ENCODE peak calls at places on chromosomes 1 and 21, in four cellular contexts. J, D, Y and O are unnamed samples.
A peak's percentile ranks its signal among the peaks of the same experiment; 100 is the strongest.

GRCh38 chr21:37041706-37042271 is 31.1 kb downstream of the PIGP start:
- DNase-seq in J (no peak), D (peak; percentile 47), Y (no peak), O (no peak)

GRCh38 chr1:64173300-64173940 is 30.0 kb upstream of the UBE2U start:
- DNase-seq in J (no peak), Y (no peak), D (no peak), O (no peak)

GRCh38 chr1:119742193-119742592 is 26.5 kb downstream of the HMGCS2 start:
- DNase-seq in J (no peak), Y (no peak), D (no peak), O (no peak)

GRCh38 chr1:22472596-22472995 is 20.9 kb downstream of the ZBTB40 start:
- DNase-seq in Y (no peak), J (no peak), D (peak; percentile 58), O (no peak)

GRCh38 chr1:11878081-11878890 is 19.5 kb upstream of the NPPB start:
- DNase-seq in Y (no peak), J (no peak), D (peak; percentile 68), O (no peak)

GRCh38 chr1:223231581-223231980 is 88.5 kb upstream of the TLR5 start:
- DNase-seq in J (no peak), Y (no peak), D (peak; percentile 37), O (no peak)

GRCh38 chr1:24254783-24255182 is 64.4 kb upstream of the GRHL3 start:
- DNase-seq in J (no peak), Y (no peak), D (no peak), O (no peak)

GRCh38 chr1:93908394-93909145 is 660 bp downstream of the GCLM start:
- DNase-seq in J (peak; percentile 12), Y (peak; percentile 95), D (peak; percentile 78), O (peak; percentile 9)

GRCh38 chr1:27726173-27726793 is 522 bp downstream of the FAM76A start:
- DNase-seq in Y (no peak), D (peak; percentile 87), J (peak; percentile 30), O (peak; percentile 45)

GRCh38 chr1:46532498-46533178 is 18.8 kb downstream of the KNCN start:
- DNase-seq in D (peak; percentile 99), Y (peak; percentile 94), J (no peak), O (peak; percentile 74)

GRCh38 chr1:184974837-184975115 is 468 bp upstream of the NIBAN1 start:
- DNase-seq in D (no peak), Y (no peak), J (no peak), O (no peak)

GRCh38 chr1:195495720-195496635 is 1112.3 kb downstream of the KCNT2 start:
- DNase-seq in Y (peak; percentile 21), D (no peak), J (no peak), O (no peak)
- TF ChIP-seq CTCF in Y (no peak), D (no peak), J (no peak), O (no peak)

DNA sequence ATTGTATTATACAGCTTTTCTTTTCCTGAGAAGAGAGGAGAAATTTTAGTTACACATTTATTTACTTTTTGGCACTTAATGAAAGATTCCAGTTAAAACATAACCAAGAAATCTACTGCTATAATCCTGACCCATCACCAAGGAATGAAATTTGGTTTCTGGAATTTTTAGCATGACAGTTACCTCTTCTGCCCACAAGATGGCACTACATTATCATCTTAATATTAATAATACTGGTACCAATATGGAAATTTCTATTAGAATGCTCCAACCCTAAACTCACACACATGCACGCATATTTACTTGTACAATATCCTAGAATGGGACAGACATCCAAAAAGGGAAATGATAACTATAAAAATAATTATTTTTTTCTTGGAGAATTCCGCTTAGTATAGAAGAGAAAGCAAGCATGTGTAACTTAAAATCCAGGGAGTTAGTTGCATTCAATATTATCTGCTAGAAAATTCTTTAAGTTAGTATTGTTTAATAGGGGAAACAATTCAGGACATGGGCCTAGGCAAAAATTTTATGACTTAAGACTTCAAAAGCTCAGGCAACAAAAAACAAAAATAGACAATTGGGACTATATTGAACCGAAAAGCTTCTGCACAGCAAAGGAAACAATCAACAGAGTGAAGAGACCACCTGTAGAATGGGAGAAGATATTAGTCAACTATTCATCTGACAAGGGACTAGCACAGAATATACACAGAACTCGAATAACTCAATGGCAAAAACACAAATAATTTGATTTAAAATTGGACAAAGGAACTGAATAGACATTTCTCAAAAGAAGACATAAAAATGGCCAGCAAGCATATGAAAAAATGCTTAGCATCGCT is 37.4 kb downstream of the MAP3K21 start:
- DNase-seq in D (peak; percentile 34), Y (no peak), J (no peak), O (no peak)
- TF ChIP-seq CTCF in D (peak; percentile 67), Y (peak; percentile 35), J (peak; percentile 81), O (peak; percentile 83)

DNA sequence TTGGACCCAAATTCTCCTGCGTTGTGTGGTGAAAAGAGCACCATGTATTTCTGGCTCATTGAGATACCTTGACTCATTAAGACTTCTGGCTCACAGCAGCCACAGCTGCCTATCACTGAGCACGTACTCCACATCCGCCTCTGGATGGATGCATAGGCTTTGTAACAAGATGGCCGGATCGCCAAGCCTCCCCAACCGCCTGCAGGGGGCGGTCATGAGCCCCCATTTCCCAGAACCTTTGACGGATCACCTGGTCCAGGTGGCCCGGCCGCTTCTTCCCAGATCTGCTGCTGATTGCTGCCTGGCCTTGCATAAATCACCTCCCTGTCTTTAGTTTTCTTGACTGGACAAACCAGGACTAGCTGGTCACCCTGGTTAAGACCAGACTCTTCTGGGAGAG is 156.5 kb upstream of the KLHDC7A start:
- DNase-seq in Y (no peak), J (no peak), D (no peak), O (no peak)
- TF ChIP-seq CTCF in Y (no peak), J (peak; percentile 20), D (no peak), O (peak; percentile 45)

GRCh38 chr1:16236091-16236494 is 890 bp downstream of the CPLANE2 start:
- DNase-seq in Y (no peak), D (peak; percentile 93), J (no peak), O (no peak)
- TF ChIP-seq CTCF in Y (peak; percentile 35), D (peak; percentile 32), J (no peak), O (peak; percentile 37)

DNA sequence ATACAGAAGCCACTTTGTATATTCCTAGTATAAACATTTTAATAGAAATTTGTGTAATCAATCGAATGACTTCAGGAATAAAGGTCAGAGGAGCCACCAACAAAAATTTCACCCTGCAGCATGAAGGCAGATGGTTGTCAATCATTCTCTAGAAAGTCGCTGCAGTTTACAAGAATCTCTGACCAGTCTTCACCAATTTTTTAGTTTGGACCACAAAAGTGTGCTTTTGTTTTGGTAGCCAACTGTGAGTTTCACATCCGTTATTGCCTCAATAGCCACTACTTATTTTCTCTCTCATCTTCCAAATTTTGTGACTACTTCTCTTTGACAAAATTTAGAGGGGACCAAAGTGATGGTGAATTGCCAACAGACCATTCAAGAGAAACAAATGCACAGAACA is 1155.6 kb downstream of the AMY1C start:
- DNase-seq in Y (no peak), D (no peak), J (no peak), O (no peak)
- TF ChIP-seq CTCF in Y (no peak), D (no peak), J (no peak), O (no peak)